ENCODE peak calls at places on chromosomes 4 and X, in five cellular contexts. M, U, Z, D and T are unnamed samples.

GRCh38 chr4:132071815-132072214 is 1077.3 kb upstream of the PCDH10 start:
- DNase-seq in D (no peak), U (no peak), Z (no peak), M (no peak), T (no peak)

GRCh38 chrX:136577562-136577961 is 45.5 kb downstream of the VGLL1 start:
- DNase-seq in D (no peak), Z (peak), M (peak), U (peak), T (no peak)

GRCh38 chr4:188728359-188728758 is 589.1 kb downstream of the TRIML1 start:
- DNase-seq in D (no peak), U (no peak), M (no peak), Z (no peak), T (no peak)

GRCh38 chrX:9272166-9272565 is 192.7 kb upstream of the TBL1X start:
- DNase-seq in Z (no peak), D (no peak), U (no peak), M (no peak), T (no peak)

GRCh38 chrX:1545776-1546408 is 8.9 kb upstream of the P2RY8 start:
- DNase-seq in Z (no peak), D (no peak), U (no peak), M (peak), T (no peak)

GRCh38 chr4:153335665-153336064 is 8.8 kb upstream of the MND1 start:
- DNase-seq in U (no peak), M (no peak), D (no peak), Z (no peak), T (no peak)

GRCh38 chr4:54930226-54930625 is 195.2 kb downstream of the KDR start:
- DNase-seq in U (no peak), M (no peak), D (no peak), Z (no peak), T (no peak)

GRCh38 chr4:3851211-3851610 is 85.0 kb downstream of the ADRA2C start:
- DNase-seq in M (no peak), Z (no peak), D (no peak), U (no peak), T (no peak)

GRCh38 chrX:64977830-64978229 is 1.6 kb upstream of the ZC4H2 start:
- DNase-seq in Z (no peak), D (no peak), U (no peak), M (no peak), T (no peak)

GRCh38 chrX:43612400-43612799 is 43.7 kb upstream of the MAOA start:
- DNase-seq in M (no peak), Z (no peak), D (no peak), U (no peak), T (no peak)

GRCh38 chr4:188400456-188400855 is 261.2 kb downstream of the TRIML1 start:
- DNase-seq in Z (no peak), U (no peak), D (no peak), M (no peak), T (no peak)

GRCh38 chr4:151744614-151745013 is 16.2 kb downstream of the GATB start:
- DNase-seq in U (peak), M (no peak), Z (no peak), D (no peak), T (no peak)

GRCh38 chrX:8673211-8673610 is 58.7 kb downstream of the ANOS1 start:
- DNase-seq in Z (no peak), M (no peak), D (no peak), U (no peak), T (no peak)

GRCh38 chr4:24583451-24584174 is 741 bp downstream of the DHX15 start:
- DNase-seq in Z (peak), M (peak), U (peak), D (peak), T (no peak)

GRCh38 chr4:119626943-119627266 is 1.7 kb downstream of the PDE5A start:
- DNase-seq in U (no peak), Z (no peak), M (no peak), D (no peak), T (no peak)

GRCh38 chrX:150525061-150525919 is 43.1 kb upstream of the MTM1 start:
- DNase-seq in D (no peak), Z (peak), M (no peak), U (no peak), T (no peak)

GRCh38 chr4:20418865-20419451 is 167.3 kb downstream of the SLIT2 start:
- DNase-seq in U (peak), Z (no peak), M (no peak), D (no peak), T (no peak)

GRCh38 chr4:39514888-39515401 is 12.3 kb downstream of the UGDH start:
- DNase-seq in Z (peak), M (no peak), D (no peak), U (peak), T (no peak)

GRCh38 chrX:153773741-153774575 is 6.9 kb upstream of the SRPK3 start:
- DNase-seq in Z (no peak), D (no peak), U (no peak), M (peak), T (no peak)

GRCh38 chr4:122700178-122700725 is 32.3 kb upstream of the BBS12 start:
- DNase-seq in M (peak), Z (no peak), U (peak), D (no peak), T (peak)

GRCh38 chr4:89303177-89303576 is 4.4 kb downstream of the GPRIN3 start:
- DNase-seq in M (no peak), D (no peak), Z (no peak), U (no peak), T (no peak)

GRCh38 chrX:152908486-152908885 is 10.6 kb downstream of the ZNF185 start:
- DNase-seq in Z (no peak), D (no peak), M (no peak), U (no peak), T (no peak)

GRCh38 chr4:83639849-83640493 is 104.1 kb downstream of the GPAT3 start:
- DNase-seq in Z (peak), M (no peak), D (no peak), U (peak), T (no peak)

GRCh38 chr4:107757860-107758476 is 37.9 kb upstream of the PAPSS1 start:
- DNase-seq in D (no peak), M (no peak), Z (no peak), U (no peak), T (no peak)

GRCh38 chrX:103536732-103537131 is 17.4 kb upstream of the RAB40A start:
- DNase-seq in U (no peak), D (no peak), Z (no peak), M (no peak), T (no peak)

GRCh38 chrX:20265726-20266681 is 705 bp downstream of the RPS6KA3 start:
- DNase-seq in Z (no peak), M (peak), U (no peak), D (peak), T (no peak)

GRCh38 chr4:179292443-179292842 is 1850.2 kb upstream of the AGA start:
- DNase-seq in D (no peak), Z (no peak), U (no peak), M (no peak), T (no peak)

DNA sequence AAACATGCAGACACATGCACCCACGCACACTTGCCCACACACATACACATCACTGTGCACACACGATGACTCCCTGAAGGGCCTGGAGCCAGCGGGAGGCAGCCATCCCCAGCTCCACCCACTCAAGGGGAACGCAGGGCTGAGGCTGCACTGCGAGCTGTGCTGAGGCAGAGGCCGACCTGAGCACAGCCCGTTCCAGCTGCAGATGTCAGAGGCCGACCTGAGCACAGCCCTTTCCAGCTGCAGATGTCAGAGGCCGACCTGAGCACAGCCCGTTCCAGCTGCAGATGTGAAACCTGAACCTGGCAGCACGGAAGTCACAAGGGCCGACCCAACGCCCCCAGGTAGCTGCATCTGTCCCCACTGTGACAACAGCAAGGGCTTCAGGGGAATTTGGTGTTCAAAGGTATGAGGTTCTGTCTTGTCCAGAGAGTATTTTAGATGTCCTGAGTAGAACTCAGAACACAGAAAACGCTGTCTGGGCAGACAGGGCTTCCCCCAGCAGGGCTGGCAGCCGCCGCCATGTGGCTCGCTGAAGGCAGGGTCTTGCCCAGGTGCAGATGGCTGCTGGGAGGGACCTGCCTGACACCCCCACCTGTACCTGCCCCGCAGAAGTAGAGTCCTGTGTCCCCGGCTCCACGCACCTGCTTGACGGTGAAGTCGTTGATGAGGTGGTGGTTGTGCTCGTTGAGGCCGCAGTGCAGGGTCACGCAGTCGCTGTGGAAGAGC is 33.4 kb downstream of the CTBP1 start:
- DNase-seq in D (no peak), U (no peak), Z (peak), M (no peak), T (no peak)
- TF ChIP-seq POLR2AphosphoS5 in D (no peak), U (no peak), Z (no peak), M (peak), T (no peak)

GRCh38 chr4:82419451-82419850 is 10.8 kb downstream of the HNRNPDL start:
- DNase-seq in Z (no peak), D (no peak), M (no peak), U (no peak), T (no peak)

GRCh38 chr4:82422616-82423015 is 7.6 kb downstream of the HNRNPDL start:
- DNase-seq in Z (no peak), M (no peak), U (no peak), D (no peak), T (no peak)

GRCh38 chr4:82421796-82422560 is 8.3 kb downstream of the HNRNPDL start:
- DNase-seq in M (no peak), U (no peak), D (no peak), Z (no peak), T (no peak)

GRCh38 chr4:82425478-82425877 is 4.8 kb downstream of the HNRNPDL start:
- DNase-seq in M (no peak), Z (no peak), D (no peak), U (no peak), T (no peak)

DNA sequence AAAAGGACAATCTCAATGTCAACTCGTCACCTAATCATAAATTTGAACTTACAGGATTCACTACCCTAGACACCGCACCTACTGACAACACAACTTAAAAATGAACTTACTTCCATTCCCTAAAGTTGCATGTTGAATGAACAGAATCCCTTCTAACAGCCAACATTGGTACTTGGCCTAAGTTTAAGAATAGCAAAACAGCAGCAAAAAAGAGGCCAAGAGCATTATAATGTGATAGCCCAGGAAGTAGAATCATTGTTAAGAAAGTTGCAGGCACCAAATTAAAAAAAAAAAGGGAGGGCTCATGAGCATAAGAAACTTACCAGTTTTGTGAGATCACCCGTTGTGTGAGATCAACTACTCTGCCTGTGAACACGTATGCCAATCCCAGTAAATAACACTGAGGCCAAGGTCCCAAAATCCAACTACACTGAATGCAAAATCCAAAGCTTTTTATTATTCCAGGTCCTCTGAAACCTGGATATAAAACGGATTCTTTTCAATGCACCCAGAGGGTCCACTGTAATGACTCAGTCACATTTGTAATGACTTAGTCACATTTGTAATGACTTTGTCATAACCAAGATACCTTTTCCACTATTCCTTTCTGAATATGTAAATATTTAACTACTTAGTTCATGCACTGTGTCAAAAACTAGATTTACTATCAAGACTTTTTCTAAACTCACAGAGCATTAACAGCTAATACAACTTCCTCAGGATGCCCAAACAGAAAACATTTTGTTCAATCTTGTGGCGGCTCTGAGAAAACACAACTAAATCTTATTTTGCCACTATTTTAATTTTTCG is 6.8 kb downstream of the HNRNPDL start:
- DNase-seq in Z (no peak), D (no peak), U (no peak), M (no peak), T (no peak)
- TF ChIP-seq POLR2AphosphoS5 in Z (no peak), D (no peak), U (peak), M (no peak), T (no peak)

GRCh38 chr4:183988874-183989273 is 83.8 kb downstream of the STOX2 start:
- DNase-seq in M (no peak), D (no peak), U (no peak), Z (no peak), T (no peak)

GRCh38 chr4:183987987-183988392 is 82.9 kb downstream of the STOX2 start:
- DNase-seq in D (peak), Z (peak), U (peak), M (peak), T (no peak)

GRCh38 chr4:183986645-183987528 is 81.8 kb downstream of the STOX2 start:
- DNase-seq in Z (no peak), U (no peak), M (no peak), D (no peak), T (no peak)

GRCh38 chr4:183989471-183989870 is 84.4 kb downstream of the STOX2 start:
- DNase-seq in D (no peak), U (no peak), Z (no peak), M (no peak), T (no peak)

GRCh38 chr4:183987529-183987946 is 82.4 kb downstream of the STOX2 start:
- DNase-seq in U (peak), D (peak), Z (peak), M (peak), T (no peak)
- TF ChIP-seq POLR2AphosphoS5 in U (no peak), D (peak), Z (peak), M (peak), T (peak)

GRCh38 chr4:155442267-155443105 is 65.7 kb upstream of the MAP9 start:
- DNase-seq in D (peak), M (peak), Z (peak), U (peak), T (peak)
- TF ChIP-seq POLR2AphosphoS5 in D (no peak), M (no peak), Z (no peak), U (no peak), T (peak)

GRCh38 chr4:76747613-76748012 is 150.3 kb downstream of the SOWAHB start:
- DNase-seq in Z (no peak), D (no peak), U (no peak), M (no peak), T (no peak)
- TF ChIP-seq POLR2AphosphoS5 in Z (no peak), D (no peak), U (no peak), M (no peak), T (no peak)

DNA sequence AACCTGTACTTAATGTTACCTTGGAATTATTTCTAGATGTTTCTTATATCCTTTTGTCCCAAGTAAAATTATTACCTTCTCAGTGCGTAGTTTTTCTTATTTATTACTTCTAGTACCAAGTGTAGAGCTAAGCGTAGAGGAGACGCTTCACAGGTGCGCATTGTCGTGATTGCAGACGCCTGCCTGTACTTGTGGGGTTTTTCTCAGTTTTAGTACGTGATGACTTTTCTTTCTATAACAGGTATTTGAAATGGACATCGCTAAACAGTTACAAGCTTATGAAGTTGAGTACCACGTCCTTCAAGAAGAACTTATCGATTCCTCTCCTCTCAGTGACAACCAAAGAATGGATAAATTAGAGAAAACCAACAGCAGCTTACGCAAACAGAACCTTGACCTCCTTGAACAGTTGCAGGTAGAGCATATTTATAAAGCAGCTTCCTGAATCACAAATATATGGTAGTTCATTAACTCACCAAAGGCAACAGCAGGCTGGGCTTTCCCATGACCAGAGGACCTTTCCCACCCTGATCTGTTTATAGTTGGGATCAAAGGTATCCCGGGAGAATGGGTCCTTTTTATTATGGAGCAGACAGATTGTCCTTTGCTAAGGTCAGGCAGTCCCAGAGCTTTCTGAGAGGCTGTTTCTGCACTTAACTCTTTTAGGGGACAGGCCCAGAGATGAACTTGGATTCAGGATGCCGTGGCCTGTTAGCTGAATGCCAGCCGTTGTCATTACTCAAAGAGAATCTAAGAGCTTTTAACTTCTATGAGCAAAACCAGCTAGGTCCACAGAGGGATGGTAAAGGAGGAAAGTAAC is 172.9 kb downstream of the PTTG2 start:
- DNase-seq in D (peak), U (no peak), Z (no peak), M (no peak), T (no peak)
- TF ChIP-seq POLR2AphosphoS5 in D (no peak), U (no peak), Z (no peak), M (no peak), T (no peak)

DNA sequence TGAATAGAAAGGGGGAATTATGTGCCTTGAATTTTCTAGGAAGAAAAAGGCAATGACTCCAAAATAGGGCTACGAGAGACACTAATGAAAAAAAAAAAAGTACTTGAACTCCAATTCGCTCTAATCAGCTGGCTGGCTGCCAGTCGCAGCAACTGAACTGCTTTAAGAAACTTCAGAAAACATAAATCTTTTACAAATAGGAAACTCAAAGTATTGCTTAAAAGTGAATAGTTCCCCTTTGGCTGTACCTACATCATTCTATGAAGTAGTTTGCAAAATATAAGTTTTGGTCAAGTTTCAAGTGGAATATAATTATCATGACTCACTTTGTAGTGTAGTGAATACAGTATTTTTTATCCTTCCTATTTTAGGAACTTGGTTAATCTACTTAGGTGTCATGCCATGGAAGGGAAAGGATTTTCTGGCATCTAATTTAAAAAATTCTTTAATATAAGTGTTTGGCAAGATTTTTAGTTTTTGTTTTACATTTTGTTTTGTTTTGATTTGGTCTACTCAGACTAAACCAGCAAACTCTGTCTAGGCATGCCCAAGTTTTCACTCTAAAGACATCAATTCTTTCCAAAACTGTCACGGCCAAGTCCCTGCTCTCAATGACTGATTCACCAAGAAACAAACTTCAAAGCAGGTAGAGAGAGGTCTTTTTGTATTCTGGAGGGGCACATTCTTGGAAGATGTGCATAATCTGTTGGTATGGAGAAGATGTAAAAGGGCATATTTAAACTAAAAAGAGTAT is 382.4 kb upstream of the GALNT7 start:
- DNase-seq in Z (peak), M (no peak), U (no peak), D (no peak), T (no peak)
- TF ChIP-seq POLR2AphosphoS5 in Z (no peak), M (no peak), U (no peak), D (no peak), T (no peak)

DNA sequence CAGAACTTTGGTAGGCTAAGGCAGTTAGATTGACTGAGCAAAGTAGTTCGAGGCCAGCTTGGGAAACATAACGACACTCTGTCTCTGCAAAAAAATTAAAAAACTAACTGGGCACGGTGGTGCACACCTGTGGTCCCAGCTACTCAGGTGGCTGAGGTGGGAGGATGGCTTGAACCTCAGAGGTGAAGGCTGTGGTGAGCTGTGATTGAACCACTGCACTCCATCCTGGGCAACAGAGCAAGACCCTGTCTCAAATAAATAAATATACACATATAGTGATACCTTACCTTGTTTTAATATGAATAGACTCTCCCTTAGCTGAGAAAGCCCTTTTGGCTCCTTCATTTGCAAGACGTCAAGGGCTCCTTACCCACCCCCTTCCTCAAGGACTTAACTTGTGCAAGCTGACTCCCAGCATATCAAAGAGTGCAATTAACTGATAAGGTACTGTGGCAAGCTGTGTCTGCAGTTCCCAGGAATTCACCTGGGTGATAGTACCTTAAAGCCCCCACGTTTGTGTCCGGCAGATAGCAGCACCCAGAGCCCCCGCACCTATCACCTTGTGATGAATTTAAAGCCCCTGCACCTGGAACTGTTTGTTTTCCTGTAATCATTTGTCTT is 655.6 kb upstream of the GALNTL6 start:
- DNase-seq in D (no peak), U (no peak), Z (no peak), M (no peak), T (no peak)
- TF ChIP-seq POLR2AphosphoS5 in D (no peak), U (no peak), Z (no peak), M (no peak), T (no peak)